ENCODE peak calls at places on chromosomes 3 and 15, in five cellular contexts. I, D, E, R and O are unnamed samples.

GRCh38 chr15:47725924-47726323 is 8.6 kb downstream of the SEMA6D start:
- DNase-seq in I (no peak), E (no peak), D (no peak), R (no peak), O (no peak)

GRCh38 chr3:30162579-30162978 is 443.8 kb upstream of the TGFBR2 start:
- DNase-seq in I (no peak), D (no peak), E (no peak), R (no peak), O (no peak)

GRCh38 chr3:180679178-180680096 is at the start of gene CCDC39:
- DNase-seq in E (peak; percentile 43), D (peak; percentile 93), R (peak; percentile 34), I (peak; percentile 35), O (peak; percentile 23)

GRCh38 chr15:78991476-78991875 is 46.6 kb upstream of the CTSH start:
- DNase-seq in D (no peak), I (no peak), R (no peak), E (no peak), O (no peak)

GRCh38 chr3:59339818-59340217 is 290.0 kb upstream of the CFAP20DC start:
- DNase-seq in R (no peak), I (no peak), E (no peak), D (no peak), O (no peak)

GRCh38 chr3:197878427-197878826 is 71.6 kb upstream of the RPL35A start:
- DNase-seq in R (no peak), I (peak; percentile 27), E (no peak), D (no peak), O (no peak)

GRCh38 chr3:90015688-90016356 is 908.4 kb downstream of the EPHA3 start:
- DNase-seq in D (no peak), E (no peak), I (no peak), R (no peak), O (no peak)

GRCh38 chr3:154852515-154852914 is 227.6 kb upstream of the MME start:
- DNase-seq in I (no peak), E (no peak), D (no peak), R (no peak), O (no peak)

GRCh38 chr15:37016287-37016686 is 84.1 kb downstream of the MEIS2 start:
- DNase-seq in D (no peak), I (no peak), E (no peak), R (no peak), O (no peak)

GRCh38 chr3:177195242-177195940 is 1.9 kb downstream of the TBL1XR1 start:
- DNase-seq in I (no peak), R (peak; percentile 23), D (peak; percentile 79), E (no peak), O (no peak)

GRCh38 chr3:16673530-16673929 is 68.3 kb upstream of the DAZL start:
- DNase-seq in R (no peak), D (no peak), E (no peak), I (no peak), O (no peak)

GRCh38 chr15:47991376-47991775 is 129.4 kb upstream of the SLC24A5 start:
- DNase-seq in D (no peak), E (no peak), I (no peak), R (no peak), O (no peak)

GRCh38 chr3:12158387-12159226 is at the start of gene TIMP4:
- DNase-seq in E (no peak), I (no peak), D (peak; percentile 68), R (peak; percentile 54), O (no peak)

GRCh38 chr15:68538291-68538690 is 40.5 kb upstream of the CORO2B start:
- DNase-seq in D (no peak), E (no peak), I (no peak), R (no peak), O (no peak)

GRCh38 chr15:90839187-90840071 is 29.0 kb upstream of the FURIN start:
- DNase-seq in E (no peak), D (peak; percentile 94), I (peak; percentile 77), R (no peak), O (no peak)

GRCh38 chr15:61621146-61621545 is 392.0 kb upstream of the RORA start:
- DNase-seq in I (no peak), R (no peak), D (peak; percentile 69), E (no peak), O (no peak)

GRCh38 chr3:152443212-152444023 is 174.7 kb downstream of the MBNL1 start:
- DNase-seq in E (no peak), I (no peak), D (no peak), R (no peak), O (no peak)

GRCh38 chr3:194540268-194540937 is 53.6 kb upstream of the ATP13A3 start:
- DNase-seq in R (no peak), E (no peak), I (no peak), D (no peak), O (no peak)

GRCh38 chr15:101537681-101538080 is 48.2 kb upstream of the PCSK6 start:
- DNase-seq in R (no peak), I (peak; percentile 59), E (no peak), D (no peak), O (no peak)

GRCh38 chr3:98812851-98813374 is 49.8 kb downstream of the ST3GAL6 start:
- DNase-seq in R (peak; percentile 45), I (no peak), E (no peak), D (peak; percentile 40), O (no peak)

GRCh38 chr3:13057641-13058040 is 15.6 kb downstream of the IQSEC1 start:
- DNase-seq in I (no peak), D (no peak), E (no peak), R (no peak), O (peak; percentile 2)

GRCh38 chr3:119856695-119857094 is 74.8 kb downstream of the NR1I2 start:
- DNase-seq in I (no peak), R (no peak), E (no peak), D (no peak), O (no peak)

GRCh38 chr3:14519406-14519805 is 20.7 kb downstream of the GRIP2 start:
- DNase-seq in I (no peak), E (no peak), R (no peak), D (no peak), O (no peak)

GRCh38 chr3:97125902-97126499 is 311.6 kb downstream of the EPHA6 start:
- DNase-seq in R (no peak), I (no peak), D (peak; percentile 83), E (no peak), O (no peak)

GRCh38 chr3:151265866-151266265 is 12.5 kb downstream of the P2RY14 start:
- DNase-seq in E (no peak), D (peak; percentile 87), R (no peak), I (peak; percentile 32), O (no peak)

GRCh38 chr3:189324538-189325138 is 152.9 kb downstream of the TPRG1 start:
- DNase-seq in R (peak; percentile 62), D (no peak), I (peak; percentile 88), E (peak; percentile 99), O (peak; percentile 99)

GRCh38 chr3:173681188-173681587 is 283.6 kb downstream of the NLGN1 start:
- DNase-seq in D (no peak), R (no peak), I (no peak), E (no peak), O (no peak)

GRCh38 chr3:115233021-115233420 is 85.9 kb upstream of the ZBTB20 start:
- DNase-seq in E (no peak), I (no peak), D (no peak), R (no peak), O (no peak)

GRCh38 chr15:59313703-59314332 is 58.9 kb downstream of the MYO1E start:
- DNase-seq in E (no peak), R (peak; percentile 67), I (no peak), D (no peak), O (no peak)
- TF ChIP-seq REST in E (no peak), R (no peak), I (no peak), D (no peak), O (no peak)

DNA sequence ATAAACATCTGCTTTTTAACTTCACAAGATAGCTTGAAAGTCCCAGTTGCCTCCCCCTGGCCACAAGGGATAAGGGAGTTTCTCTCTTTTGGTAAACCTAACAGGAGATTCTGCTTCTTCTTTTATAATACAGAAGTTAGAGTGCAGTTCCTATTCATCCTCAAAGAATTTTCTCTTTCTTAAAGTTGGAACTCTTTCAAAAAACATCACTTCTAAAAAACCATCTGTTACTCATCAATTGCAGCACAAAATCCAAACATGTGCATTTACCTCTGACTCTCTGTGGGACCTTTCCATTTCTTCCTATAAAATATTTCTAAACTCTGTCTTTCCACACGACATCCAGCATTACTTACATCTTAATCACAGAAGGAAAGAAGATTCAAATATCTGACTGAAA is 5.1 kb downstream of the DPH6 start:
- DNase-seq in E (no peak), R (no peak), D (no peak), I (no peak), O (no peak)
- TF ChIP-seq REST in E (no peak), R (no peak), D (no peak), I (no peak), O (no peak)

DNA sequence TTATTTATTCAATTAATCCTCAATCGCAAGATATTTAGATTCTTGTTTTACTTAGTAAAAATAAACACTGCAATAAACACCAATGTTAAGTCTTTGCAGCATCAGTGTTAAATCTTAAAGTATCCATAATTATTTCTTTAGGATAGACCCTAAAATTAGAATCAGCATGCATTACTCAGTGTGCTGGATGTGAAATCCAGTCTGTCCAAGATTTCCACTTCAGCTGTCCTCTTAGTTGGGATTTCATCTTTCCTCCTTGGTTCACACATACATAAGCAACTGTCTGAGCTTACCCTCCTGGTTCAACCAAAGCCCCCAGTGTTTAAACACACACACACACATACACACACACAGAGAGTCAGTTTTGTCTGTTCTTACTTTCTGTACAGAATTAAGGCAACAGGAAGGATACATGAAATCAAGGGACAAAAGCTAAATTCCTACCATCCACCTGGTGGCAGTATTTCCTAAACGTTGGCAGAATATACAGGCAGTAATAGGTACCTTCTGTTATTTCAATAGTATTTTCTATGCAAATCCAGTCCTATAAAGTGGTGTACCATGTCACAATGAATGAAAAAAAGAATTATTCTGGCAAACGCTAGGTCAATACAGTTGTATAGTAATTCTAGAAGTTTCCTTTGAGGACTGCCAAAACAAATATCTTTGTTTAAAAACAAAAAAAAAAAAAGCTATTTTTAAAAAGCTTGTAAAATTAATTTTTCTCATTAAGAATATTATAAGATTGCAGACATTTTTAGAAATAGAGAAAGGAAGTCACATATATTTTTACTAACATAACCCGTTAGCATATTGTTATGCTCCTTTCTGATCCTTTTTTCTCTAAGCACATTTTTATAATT is 27.3 kb upstream of the DMXL2 start:
- DNase-seq in I (no peak), D (peak; percentile 77), R (peak; percentile 75), E (peak; percentile 61), O (peak; percentile 71)
- TF ChIP-seq REST in I (no peak), D (no peak), R (no peak), E (no peak), O (no peak)

GRCh38 chr3:21825684-21826083 is 74.7 kb upstream of the ZNF385D start:
- DNase-seq in R (no peak), E (no peak), D (peak; percentile 62), I (no peak), O (no peak)
- TF ChIP-seq REST in R (no peak), E (no peak), D (no peak), I (no peak), O (no peak)

GRCh38 chr3:10387881-10388621 is 67.1 kb upstream of the SEC13 start:
- DNase-seq in I (no peak), D (peak; percentile 28), R (no peak), E (no peak), O (no peak)
- TF ChIP-seq REST in I (no peak), D (no peak), R (no peak), E (no peak), O (no peak)